ENCODE peak calls at places on chromosomes 16 and 17, in seven cellular contexts. Q is T47D, M is H1, U is SK-N-SH, D is HCT116, N is GM12878, R is K562. C is an unnamed sample.

GRCh38 chr16:77898671-77899211 is 110.4 kb downstream of the VAT1L start:
- DNase-seq in N (no peak), U (no peak), D (no peak), M (no peak), Q (no peak), R (no peak), C (no peak)

GRCh38 chr17:80789356-80789902 is 202.2 kb upstream of the CHMP6 start:
- DNase-seq in M (no peak), U (no peak), D (peak), Q (no peak), N (peak), R (no peak), C (no peak)

GRCh38 chr17:21376835-21377690 is 906 bp downstream of the KCNJ12 start:
- DNase-seq in M (peak), Q (no peak), D (no peak), R (peak), N (no peak), U (peak), C (no peak)

GRCh38 chr16:19502395-19503131 is 19.3 kb downstream of the GDE1 start:
- DNase-seq in Q (peak), D (peak), U (peak), M (peak), R (peak), N (no peak), C (peak)

GRCh38 chr17:38897176-38897575 is 27.3 kb downstream of the LASP1 start:
- DNase-seq in M (no peak), D (no peak), U (no peak), Q (no peak), N (no peak), R (no peak), C (no peak)

GRCh38 chr16:53285236-53285635 is 149.0 kb upstream of the RBL2 start:
- DNase-seq in R (no peak), N (no peak), M (no peak), U (no peak), Q (no peak), D (no peak), C (no peak)

GRCh38 chr17:19377602-19378415 is 489 bp upstream of the MAPK7 start:
- DNase-seq in N (peak), R (peak), D (peak), M (peak), Q (peak), U (peak), C (peak)

GRCh38 chr16:89025636-89026035 is 48.6 kb upstream of the CBFA2T3 start:
- DNase-seq in Q (no peak), D (no peak), N (no peak), R (no peak), M (no peak), U (no peak), C (no peak)

GRCh38 chr16:27204232-27204915 is 1.0 kb downstream of the KDM8 start:
- DNase-seq in R (no peak), N (no peak), Q (no peak), M (no peak), D (peak), U (no peak), C (no peak)

GRCh38 chr16:27245276-27246231 is 23.0 kb downstream of the NSMCE1 start:
- DNase-seq in U (no peak), D (no peak), M (no peak), R (peak), Q (no peak), N (no peak), C (no peak)

GRCh38 chr17:21252289-21252874 is 828 bp downstream of the NATD1 start:
- DNase-seq in N (no peak), Q (no peak), U (no peak), M (no peak), R (no peak), D (no peak), C (no peak)

GRCh38 chr16:49589721-49590120 is 216.1 kb downstream of the C16orf78 start:
- DNase-seq in U (no peak), M (peak), D (no peak), R (no peak), Q (no peak), N (no peak), C (no peak)

GRCh38 chr16:87017388-87018012 is 299.7 kb downstream of the C16orf95 start:
- DNase-seq in D (peak), N (no peak), R (no peak), M (no peak), Q (peak), U (no peak), C (no peak)

GRCh38 chr16:75308011-75308410 is 56.6 kb upstream of the BCAR1 start:
- DNase-seq in R (no peak), N (no peak), Q (peak), U (no peak), D (no peak), M (no peak), C (no peak)

GRCh38 chr17:692116-692515 is 22.5 kb downstream of the VPS53 start:
- DNase-seq in N (no peak), D (no peak), R (no peak), U (no peak), Q (no peak), M (no peak), C (no peak)

GRCh38 chr17:36148559-36149295 is 27.7 kb downstream of the TBC1D3B start:
- DNase-seq in M (peak), Q (peak), U (peak), D (peak), N (peak), R (peak), C (peak)

GRCh38 chr17:42697108-42697811 is 14.9 kb downstream of the CNTNAP1 start:
- DNase-seq in N (no peak), M (no peak), U (peak), R (no peak), Q (no peak), D (no peak), C (no peak)

GRCh38 chr16:31709181-31709580 is 164.4 kb upstream of the ZNF267 start:
- DNase-seq in D (no peak), R (no peak), N (no peak), Q (no peak), U (no peak), M (no peak), C (no peak)
- TF ChIP-seq JUND in D (no peak), R (no peak), N (no peak), Q (no peak), U (no peak), M (no peak), C (no peak)

GRCh38 chr17:73900516-73900915 is 256.3 kb upstream of the SDK2 start:
- DNase-seq in Q (no peak), N (no peak), M (no peak), D (no peak), R (no peak), U (no peak), C (no peak)

GRCh38 chr17:73901249-73901648 is 257.0 kb upstream of the SDK2 start:
- DNase-seq in N (no peak), Q (no peak), M (no peak), R (no peak), D (no peak), U (no peak), C (no peak)

GRCh38 chr17:73901661-73902415 is 257.6 kb upstream of the SDK2 start:
- DNase-seq in D (no peak), R (no peak), M (peak), N (no peak), U (no peak), Q (peak), C (no peak)

GRCh38 chr17:73899839-73900238 is 255.6 kb upstream of the SDK2 start:
- DNase-seq in U (no peak), N (no peak), M (peak), R (no peak), D (no peak), Q (no peak), C (no peak)

DNA sequence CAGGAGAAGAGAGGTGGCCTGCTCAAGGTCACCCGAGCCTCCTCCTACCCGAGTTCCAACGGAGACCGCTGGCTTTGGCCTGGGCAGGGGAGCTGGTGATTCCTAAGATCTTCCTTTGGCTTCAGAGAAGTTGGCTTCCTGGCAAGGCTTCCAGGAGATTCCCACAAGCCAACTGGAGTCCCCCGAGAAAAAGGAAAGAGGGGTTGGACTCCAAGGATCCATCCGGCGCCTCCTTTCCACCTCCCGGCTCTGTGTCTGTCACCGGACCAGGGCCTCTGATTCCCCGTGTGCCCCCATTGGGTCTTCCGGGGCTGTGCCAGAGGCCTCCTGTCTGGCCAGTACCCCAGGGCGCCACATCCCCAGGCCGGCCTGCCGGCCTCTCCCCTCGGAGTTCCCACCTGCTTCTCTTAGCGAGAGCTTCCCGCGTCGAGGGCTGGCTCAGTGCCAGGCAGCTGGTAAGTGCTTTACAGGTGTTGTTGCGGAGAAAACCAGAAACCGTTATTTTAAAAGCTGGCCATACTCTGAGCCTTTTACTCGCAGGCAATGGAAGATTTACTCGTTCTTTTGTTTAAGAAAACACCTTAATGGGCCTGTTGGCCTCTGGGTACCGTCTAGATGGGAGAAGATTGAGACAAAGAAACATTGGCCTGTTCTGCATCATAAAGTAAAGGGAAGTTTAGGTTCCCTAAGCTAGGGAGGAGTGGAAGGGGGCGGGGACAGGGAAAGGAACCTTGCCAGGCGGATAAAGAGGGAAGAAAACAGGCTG is 258.4 kb upstream of the SDK2 start:
- DNase-seq in Q (no peak), N (no peak), R (no peak), D (no peak), U (no peak), M (peak), C (no peak)
- TF ChIP-seq JUND in Q (no peak), N (no peak), R (no peak), D (no peak), U (no peak), M (no peak), C (no peak)

DNA sequence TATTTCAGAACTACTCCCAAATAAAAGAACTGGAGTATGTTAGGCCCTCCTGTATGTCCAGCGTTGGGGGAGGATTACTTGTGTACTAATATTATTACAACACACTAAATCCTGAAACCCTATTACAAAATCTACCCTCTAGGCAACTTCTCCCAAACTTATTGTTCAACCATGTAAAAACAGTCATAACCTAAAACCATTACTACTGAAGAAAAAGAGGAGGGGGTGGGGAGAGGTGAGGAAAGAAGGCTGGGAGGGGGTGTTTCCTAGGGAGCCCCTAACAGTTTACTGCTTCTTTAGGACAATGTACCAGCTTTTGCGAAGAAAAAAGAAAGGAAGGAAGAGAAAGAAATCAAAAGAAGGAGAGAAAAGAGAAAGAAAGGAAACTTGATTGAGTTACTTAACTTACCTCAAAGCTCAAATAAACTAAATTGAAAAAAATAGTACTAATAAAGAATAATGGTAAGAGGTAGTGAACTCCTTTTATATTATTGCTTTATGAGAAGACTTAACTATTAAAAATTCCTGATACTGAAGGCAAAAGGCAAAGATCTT is 2.3 kb downstream of the SALL1 start:
- DNase-seq in R (no peak), N (no peak), U (no peak), D (no peak), Q (no peak), M (no peak), C (no peak)
- TF ChIP-seq JUND in R (no peak), N (no peak), U (no peak), D (no peak), Q (no peak), M (no peak), C (no peak)

GRCh38 chr17:14010999-14011692 is 58.2 kb upstream of the COX10 start:
- DNase-seq in U (no peak), M (no peak), D (no peak), R (no peak), N (no peak), Q (no peak), C (no peak)
- TF ChIP-seq JUND in U (no peak), M (no peak), D (no peak), R (no peak), N (no peak), Q (no peak), C (no peak)

GRCh38 chr16:48511716-48512115 is 98.3 kb downstream of the N4BP1 start:
- DNase-seq in N (no peak), Q (no peak), M (no peak), D (no peak), R (no peak), U (no peak), C (no peak)
- TF ChIP-seq JUND in N (no peak), Q (no peak), M (no peak), D (no peak), R (no peak), U (no peak), C (no peak)

GRCh38 chr17:77802811-77803220 is 155.7 kb upstream of the TNRC6C start:
- DNase-seq in U (peak), N (no peak), M (peak), Q (no peak), D (no peak), R (no peak), C (no peak)
- TF ChIP-seq JUND in U (no peak), N (no peak), M (no peak), Q (no peak), D (no peak), R (no peak), C (no peak)

DNA sequence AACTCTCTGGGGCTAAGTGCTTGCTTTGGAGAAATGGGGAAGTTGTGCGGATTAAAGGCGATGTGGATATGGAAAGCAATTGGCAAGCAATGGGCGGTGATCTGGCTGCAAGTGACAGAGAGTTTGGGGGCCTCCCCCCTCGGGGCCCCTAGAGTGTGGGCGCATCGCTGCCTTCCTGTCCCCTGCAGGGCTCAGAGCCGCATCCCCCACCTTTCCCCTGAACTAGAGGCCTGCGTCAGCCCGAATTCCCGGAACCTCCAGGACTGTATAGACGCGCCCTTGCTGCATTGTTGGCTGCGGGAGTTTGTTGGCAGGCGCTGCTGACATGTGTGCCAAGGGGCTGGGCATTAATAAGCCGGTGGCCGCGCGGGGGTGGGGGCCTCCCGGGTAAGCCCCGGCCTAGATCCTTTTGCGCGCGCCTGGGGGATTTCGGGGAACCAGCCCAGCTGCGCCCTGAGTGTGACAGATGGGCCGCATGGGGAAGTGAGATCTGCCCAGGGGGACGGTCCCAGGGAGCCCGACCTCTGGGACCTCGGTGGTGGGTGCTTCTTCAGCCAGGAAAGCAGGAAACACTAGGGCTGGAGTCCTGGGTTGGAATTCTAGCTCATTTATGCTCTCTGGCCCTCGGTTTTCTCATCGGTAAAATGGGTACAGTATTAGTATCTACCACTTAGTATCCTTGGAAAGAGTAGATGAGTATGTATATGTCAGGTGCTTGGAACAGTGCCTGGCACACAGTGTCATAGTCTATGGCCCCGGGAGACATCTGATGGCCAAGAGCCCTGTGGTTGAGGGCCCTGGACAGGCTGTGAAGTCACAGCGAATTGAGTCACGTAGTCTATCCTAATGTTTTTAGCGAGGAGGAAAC is 1.0 kb downstream of the EEF2K start:
- DNase-seq in R (peak), D (no peak), N (peak), M (peak), Q (peak), U (peak), C (no peak)
- TF ChIP-seq JUND in R (no peak), D (no peak), N (no peak), M (no peak), Q (no peak), U (no peak), C (no peak)